ENCODE peak calls at places on chromosomes 1 and 21, in nine cellular contexts. C is PC-3; T is CD8-positive, alpha-beta memory T cell; L is mesendoderm; B is endodermal cell; Y is uterus; M is CD4-positive, CD25-positive, alpha-beta regulatory T cell; Q is heart right ventricle; A is H1. O is an unnamed sample. For H3K4me1, the result is how much of the 10 kb centered on the place peaks cover.

GRCh38 chr1:23980725-23981063 is 567 bp upstream of the SRSF10 start:
- DNase-seq in Q (no peak), C (peak), M (peak), T (no peak), A (no peak), L (peak), Y (peak), B (peak), O (no peak)

GRCh38 chr1:27445177-27445936 is 44.6 kb downstream of the WASF2 start:
- DNase-seq in M (peak), A (no peak), L (no peak), Y (no peak), Q (no peak), B (no peak), C (no peak), T (no peak), O (no peak)

GRCh38 chr21:36310016-36310415 is 10.0 kb upstream of the MORC3 start:
- DNase-seq in A (no peak), C (no peak), M (peak), Q (no peak), B (no peak), L (no peak), T (no peak), Y (no peak), O (no peak)

GRCh38 chr1:33152685-33153432 is 29.0 kb downstream of the TRIM62 start:
- DNase-seq in A (peak), Q (peak), C (no peak), Y (peak), M (no peak), L (peak), T (no peak), B (peak), O (peak)

GRCh38 chr1:8004113-8004802 is 21.9 kb downstream of the ERRFI1 start:
- DNase-seq in A (no peak), L (no peak), M (no peak), Q (no peak), T (no peak), C (no peak), Y (no peak), B (peak), O (no peak)

GRCh38 chr1:167196185-167196584 is 24.5 kb upstream of the POU2F1 start:
- DNase-seq in Y (no peak), C (peak), Q (no peak), T (no peak), L (no peak), M (no peak), A (no peak), B (no peak), O (no peak)

GRCh38 chr1:154220970-154221814 is 437 bp downstream of the UBAP2L start:
- DNase-seq in Q (peak), Y (peak), T (peak), L (peak), M (peak), C (peak), B (peak), A (no peak), O (peak)

GRCh38 chr1:100869996-100870395 is 24.6 kb downstream of the EXTL2 start:
- DNase-seq in A (no peak), Q (no peak), B (no peak), Y (no peak), T (no peak), L (no peak), C (no peak), M (no peak), O (no peak)

GRCh38 chr1:110874303-110875215 is 1.6 kb downstream of the CD53 start:
- DNase-seq in Q (no peak), L (no peak), T (no peak), Y (no peak), A (no peak), M (peak), C (no peak), B (no peak), O (no peak)

GRCh38 chr1:181155339-181155738 is 66.8 kb downstream of the IER5 start:
- DNase-seq in C (no peak), T (no peak), M (no peak), A (no peak), Q (no peak), L (no peak), B (no peak), Y (no peak), O (no peak)

GRCh38 chr1:175708787-175709186 is 34.6 kb downstream of the TNR start:
- DNase-seq in M (no peak), C (peak), T (no peak), Q (no peak), L (no peak), Y (no peak), A (no peak), B (no peak), O (peak)

GRCh38 chr1:19123837-19124236 is 86.2 kb downstream of the UBR4 start:
- DNase-seq in M (peak), A (no peak), B (peak), Y (no peak), Q (no peak), C (no peak), L (no peak), T (peak), O (no peak)

GRCh38 chr1:53067886-53068285 is 5.9 kb downstream of the PODN start:
- DNase-seq in M (no peak), Y (no peak), C (no peak), Q (no peak), L (no peak), T (no peak), A (no peak), B (no peak), O (no peak)

GRCh38 chr1:243723458-243724043 is 126.5 kb downstream of the AKT3 start:
- DNase-seq in A (no peak), L (no peak), C (no peak), Y (no peak), B (no peak), M (no peak), Q (no peak), T (no peak), O (no peak)

GRCh38 chr1:109718495-109718894 is 6.4 kb downstream of the GSTM5 start:
- DNase-seq in A (no peak), Q (no peak), T (no peak), C (peak), B (peak), Y (no peak), M (no peak), L (peak), O (peak)

GRCh38 chr1:201060586-201060985 is 37.1 kb upstream of the KIF21B start:
- DNase-seq in Q (no peak), Y (no peak), C (no peak), B (no peak), M (no peak), T (no peak), L (no peak), A (no peak), O (no peak)

GRCh38 chr1:104132386-104132973 is 382.8 kb downstream of the AMY1C start:
- DNase-seq in A (no peak), B (peak), Q (no peak), Y (no peak), T (no peak), M (no peak), L (peak), C (peak), O (peak)

GRCh38 chr1:183411091-183411490 is 7.1 kb downstream of the NMNAT2 start:
- DNase-seq in B (no peak), A (no peak), Y (no peak), T (no peak), L (no peak), C (peak), Q (no peak), M (no peak), O (peak)

GRCh38 chr1:64514197-64514765 is 44.4 kb downstream of the CACHD1 start:
- DNase-seq in Y (no peak), C (no peak), M (no peak), T (no peak), L (no peak), Q (no peak), A (no peak), B (no peak), O (no peak)

GRCh38 chr21:46154155-46154954 is 1.0 kb downstream of the FTCD start:
- DNase-seq in Q (no peak), T (no peak), C (no peak), Y (no peak), M (no peak), L (no peak), B (peak), A (no peak), O (no peak)

DNA sequence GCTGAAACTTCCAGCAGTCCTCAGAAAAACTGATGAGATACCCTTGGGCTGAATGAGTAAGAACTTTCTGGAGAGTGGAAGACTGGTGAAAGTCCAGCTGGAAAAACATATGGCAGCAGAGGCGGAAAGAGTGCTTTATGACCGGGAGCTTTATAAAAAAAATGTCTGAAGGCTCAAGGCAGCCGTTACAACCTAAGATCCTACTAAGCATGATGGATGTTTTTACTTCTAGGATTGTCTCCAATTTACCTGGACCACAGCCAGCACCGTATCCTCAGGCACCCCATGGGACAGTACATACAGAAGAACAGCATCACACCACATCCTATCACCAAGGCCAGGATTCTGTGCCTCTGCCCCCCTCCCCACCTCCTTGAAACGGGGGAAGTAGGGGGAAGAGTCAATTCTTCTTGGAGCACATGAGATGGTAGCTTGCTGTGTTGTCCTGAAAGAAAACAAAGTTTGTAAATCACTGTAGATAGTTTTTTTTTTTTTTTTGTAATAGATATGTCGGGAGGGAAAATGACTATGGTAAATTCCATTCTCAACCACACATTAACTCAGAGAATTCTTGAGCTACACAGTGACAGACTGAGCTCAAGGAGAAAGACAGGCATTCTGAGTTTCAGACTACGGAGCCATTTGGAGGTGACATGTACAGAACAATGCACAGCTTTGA is 11.8 kb upstream of the IRF2BP2 start:
- DNase-seq in M (no peak), Q (no peak), C (no peak), B (no peak), Y (no peak), L (no peak), T (no peak), A (no peak), O (no peak)
- H3K4me1 ChIP-seq in M (under half), Q (under half), C (under half), B (under half), Y (under half), L (under half), T (under half), A (under half), O (under half)

GRCh38 chr1:164718821-164719220 is 159.8 kb downstream of the PBX1 start:
- DNase-seq in A (no peak), Y (no peak), B (no peak), Q (no peak), L (no peak), T (no peak), C (peak), M (no peak), O (no peak)
- H3K4me1 ChIP-seq in A (under half), Y (under half), B (under half), Q (half or more), L (under half), T (under half), C (under half), M (under half), O (under half)

DNA sequence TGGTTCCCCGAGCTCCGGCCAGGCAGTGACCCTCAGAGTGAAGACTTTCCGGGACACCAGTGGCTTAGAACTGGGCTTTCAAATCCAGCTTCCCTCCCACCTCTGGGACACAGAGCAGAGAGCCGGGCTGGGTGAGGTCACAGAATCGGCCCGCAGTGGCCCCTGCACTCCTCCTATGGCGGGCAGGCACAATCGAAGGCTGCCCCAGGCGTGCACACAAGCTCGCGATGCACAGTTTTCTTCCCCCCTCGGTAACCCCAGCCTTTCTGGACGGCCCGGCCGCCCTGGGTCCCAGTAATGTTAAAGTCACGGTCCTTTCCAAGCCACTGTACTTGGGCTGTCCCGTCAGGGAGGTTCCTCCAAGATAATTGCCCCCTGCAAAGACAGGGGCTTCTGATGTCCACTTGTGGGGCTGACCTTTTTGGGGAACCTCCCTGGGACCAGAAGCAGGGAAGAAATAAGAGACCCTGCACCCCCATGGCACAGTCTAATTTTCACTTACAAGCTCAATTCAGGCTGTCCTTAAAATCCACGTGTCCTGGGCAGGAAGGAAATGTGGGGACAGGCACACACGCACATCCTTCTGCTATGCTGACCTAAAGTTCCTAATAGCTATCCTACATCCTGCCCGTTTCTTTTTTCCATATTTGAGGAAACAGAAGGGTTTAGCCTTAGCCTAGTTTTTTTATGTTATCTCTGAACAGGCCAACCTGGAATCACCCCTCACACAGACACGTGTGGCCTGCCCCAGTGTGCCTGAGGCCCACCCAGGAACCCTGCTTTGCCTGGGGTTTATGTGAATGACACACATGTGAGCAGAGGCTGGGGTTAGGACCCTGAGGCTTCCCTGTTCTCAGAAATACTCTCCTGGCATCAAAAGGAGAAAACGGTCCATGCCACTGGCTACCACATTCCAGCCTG is 13.6 kb downstream of the TFF3 start:
- DNase-seq in L (no peak), B (no peak), Q (no peak), A (no peak), C (no peak), Y (no peak), M (no peak), T (no peak), O (no peak)
- H3K4me1 ChIP-seq in L (under half), B (under half), Q (under half), A (under half), C (under half), Y (under half), M (under half), T (under half), O (under half)

GRCh38 chr1:205284420-205285144 is 37.0 kb downstream of the NUAK2 start:
- DNase-seq in L (peak), A (peak), Q (peak), T (peak), M (peak), Y (peak), C (peak), B (peak), O (peak)
- H3K4me1 ChIP-seq in L (under half), A (under half), Q (under half), T (half or more), M (half or more), Y (under half), C (under half), B (under half), O (half or more)

DNA sequence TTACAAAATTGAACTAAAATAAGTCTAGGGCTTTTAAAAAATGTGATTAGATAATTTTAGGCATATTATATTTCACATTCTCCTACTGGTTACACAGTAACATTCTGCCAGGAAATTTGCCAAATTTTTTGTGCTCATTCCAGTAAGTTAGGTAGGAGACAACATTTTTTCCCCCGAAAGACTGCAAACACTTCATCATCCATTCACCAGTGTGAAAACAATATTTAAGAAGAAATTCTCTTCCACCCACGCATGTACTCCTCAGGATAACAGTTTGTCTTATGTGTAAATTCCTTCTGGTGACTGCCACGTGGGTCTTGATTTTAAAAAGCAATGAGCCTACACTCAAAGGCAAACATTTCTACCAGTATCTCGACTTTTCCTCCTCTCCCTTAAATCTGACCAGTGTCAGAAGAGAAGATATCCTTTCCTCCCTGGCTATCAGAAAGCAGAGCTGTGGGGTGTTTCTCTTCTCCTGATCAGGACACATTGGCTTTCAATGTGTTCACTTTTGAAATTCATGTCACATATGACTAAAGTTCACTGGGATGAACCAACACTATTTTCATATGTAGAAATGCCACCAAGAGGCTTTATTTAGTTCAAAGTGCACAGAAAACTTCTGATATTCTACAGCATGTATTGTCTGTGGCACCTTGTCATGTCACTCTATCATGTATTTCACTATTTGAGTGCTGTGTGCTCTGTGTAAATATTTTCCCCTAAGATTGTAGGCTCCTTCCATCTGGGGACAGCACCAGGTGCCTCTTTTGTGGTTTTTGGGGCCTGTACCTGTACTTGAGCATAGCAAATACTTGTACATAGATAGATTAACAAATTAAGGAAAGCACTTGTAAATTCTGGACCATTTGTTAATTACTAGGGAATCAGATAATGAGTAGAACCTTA is 38.6 kb downstream of the LHX9 start:
- DNase-seq in Q (no peak), M (no peak), C (no peak), Y (no peak), L (no peak), B (no peak), A (no peak), T (no peak), O (no peak)
- H3K4me1 ChIP-seq in Q (under half), M (under half), C (under half), Y (under half), L (under half), B (under half), A (under half), T (under half), O (under half)

DNA sequence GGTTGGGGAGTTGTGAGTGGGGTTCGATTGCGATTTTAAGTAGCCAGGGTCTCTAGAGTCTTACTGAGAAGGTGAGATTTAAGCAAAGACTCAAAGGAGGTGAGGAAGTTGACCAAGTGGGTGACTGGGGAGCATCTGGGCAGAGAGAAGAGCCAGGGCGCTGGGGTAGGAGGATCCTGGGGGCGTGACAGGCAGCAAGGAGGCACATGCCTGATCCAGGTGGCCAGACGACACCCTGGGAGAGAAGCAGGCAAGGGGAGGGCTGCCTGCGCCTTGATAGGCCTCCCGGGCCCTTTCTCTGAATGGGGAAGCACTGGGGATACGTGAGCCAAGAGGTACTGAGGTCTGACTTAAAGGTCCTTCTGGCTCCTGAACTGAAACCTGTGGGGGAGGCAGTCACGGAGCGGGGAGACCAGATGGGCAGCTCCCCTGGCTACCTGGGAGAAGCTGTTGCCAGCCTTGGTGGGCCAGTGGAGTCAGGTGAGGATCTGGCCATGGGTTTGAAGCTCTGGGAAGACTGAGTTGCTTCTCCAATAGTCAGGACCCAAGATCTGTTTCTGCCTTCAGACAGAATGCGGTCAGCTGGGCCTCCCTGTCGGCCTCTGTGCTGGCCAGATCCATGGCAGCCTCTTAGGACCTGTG is 5.4 kb downstream of the ZBTB48 start:
- DNase-seq in B (no peak), L (no peak), Q (no peak), Y (no peak), A (no peak), M (no peak), T (no peak), C (no peak), O (peak)
- H3K4me1 ChIP-seq in B (under half), L (under half), Q (half or more), Y (under half), A (under half), M (under half), T (under half), C (under half), O (under half)

GRCh38 chr1:51268675-51269033 is 32.6 kb downstream of the RNF11 start:
- DNase-seq in M (no peak), C (no peak), A (no peak), Q (no peak), B (no peak), T (no peak), L (no peak), Y (no peak), O (no peak)

GRCh38 chr1:51266791-51267190 is 30.7 kb downstream of the RNF11 start:
- DNase-seq in C (no peak), M (no peak), Q (no peak), A (no peak), L (no peak), T (no peak), B (peak), Y (no peak), O (no peak)

GRCh38 chr1:51265618-51266017 is 29.5 kb downstream of the RNF11 start:
- DNase-seq in M (no peak), T (no peak), C (no peak), Y (no peak), Q (no peak), B (no peak), A (no peak), L (peak), O (no peak)

GRCh38 chr1:51264470-51264869 is 28.4 kb downstream of the RNF11 start:
- DNase-seq in L (peak), Y (no peak), C (peak), T (no peak), Q (no peak), B (no peak), A (no peak), M (no peak), O (no peak)

DNA sequence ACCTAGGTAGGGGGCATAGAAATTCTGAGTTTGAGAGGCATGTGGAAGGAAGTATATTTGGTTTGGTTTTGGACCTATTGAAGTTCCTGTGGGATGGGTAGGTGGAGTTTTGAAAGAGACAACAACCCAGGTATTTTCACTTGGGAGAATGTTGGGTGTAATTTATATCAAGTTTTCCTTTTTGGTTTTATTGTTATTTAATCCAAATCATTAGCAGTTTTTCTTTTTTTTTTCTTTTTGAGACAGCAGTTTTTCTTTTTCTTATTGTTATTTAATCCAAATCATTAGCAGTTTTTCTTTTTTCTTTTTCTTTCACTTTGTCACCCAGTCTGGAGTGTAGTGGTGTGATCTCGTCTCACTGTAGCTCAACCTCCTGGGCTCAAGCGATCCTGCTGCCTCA is 30.1 kb downstream of the RNF11 start:
- DNase-seq in Y (no peak), Q (no peak), C (no peak), T (no peak), L (no peak), B (no peak), A (no peak), M (no peak), O (no peak)
- H3K4me1 ChIP-seq in Y (under half), Q (half or more), C (half or more), T (under half), L (under half), B (under half), A (under half), M (under half), O (under half)

O was measured in Karpas-422.